ENCODE peak calls at places on chromosomes 2 and 18, in six cellular contexts. One of them, this sample, is unnamed.
A peak's percentile ranks its signal among the peaks of the same experiment; 100 is the strongest.

GRCh38 chr2:64202206-64202864 is 58.1 kb upstream of the PELI1 start:
- DNase-seq in neural crest cell: no peak
- DNase-seq in GM10248: no peak
- DNase-seq in prostate gland: peak; percentile 39
- DNase-seq in body of pancreas: no peak
- DNase-seq in omental fat pad: no peak
- DNase-seq in this sample: no peak

GRCh38 chr2:54639609-54640008 is 83.9 kb upstream of the EML6 start:
- DNase-seq in body of pancreas: no peak
- DNase-seq in GM10248: no peak
- DNase-seq in omental fat pad: no peak
- DNase-seq in neural crest cell: no peak
- DNase-seq in prostate gland: no peak
- DNase-seq in this sample: no peak

GRCh38 chr2:29130295-29130694 is 15.1 kb downstream of the CLIP4 start:
- DNase-seq in body of pancreas: peak; percentile 22
- DNase-seq in neural crest cell: no peak
- DNase-seq in GM10248: peak; percentile 27
- DNase-seq in prostate gland: no peak
- DNase-seq in omental fat pad: no peak
- DNase-seq in this sample: no peak

GRCh38 chr2:109059474-109060165 is 69.4 kb upstream of the SH3RF3 start:
- DNase-seq in omental fat pad: no peak
- DNase-seq in body of pancreas: no peak
- DNase-seq in prostate gland: no peak
- DNase-seq in GM10248: no peak
- DNase-seq in neural crest cell: no peak
- DNase-seq in this sample: no peak

GRCh38 chr2:241008711-241009121 is 10.3 kb downstream of the SNED1 start:
- DNase-seq in neural crest cell: no peak
- DNase-seq in GM10248: no peak
- DNase-seq in prostate gland: peak; percentile 3
- DNase-seq in omental fat pad: no peak
- DNase-seq in body of pancreas: no peak
- DNase-seq in this sample: no peak

GRCh38 chr2:221571108-221571390 is 1.1 kb downstream of the EPHA4 start:
- DNase-seq in prostate gland: no peak
- DNase-seq in omental fat pad: no peak
- DNase-seq in body of pancreas: no peak
- DNase-seq in GM10248: no peak
- DNase-seq in neural crest cell: no peak
- DNase-seq in this sample: peak; percentile 21

GRCh38 chr2:85151026-85151425 is 17.8 kb downstream of the TCF7L1 start:
- DNase-seq in body of pancreas: no peak
- DNase-seq in neural crest cell: no peak
- DNase-seq in GM10248: no peak
- DNase-seq in prostate gland: no peak
- DNase-seq in omental fat pad: no peak
- DNase-seq in this sample: no peak

GRCh38 chr18:76822510-76823165 is at the start of gene ZNF236:
- DNase-seq in omental fat pad: no peak
- DNase-seq in neural crest cell: peak; percentile 56
- DNase-seq in GM10248: peak; percentile 84
- DNase-seq in prostate gland: peak; percentile 58
- DNase-seq in body of pancreas: peak; percentile 78
- DNase-seq in this sample: peak; percentile 81

GRCh38 chr2:176187306-176188217 is 906 bp upstream of the HOXD1 start:
- DNase-seq in body of pancreas: no peak
- DNase-seq in omental fat pad: no peak
- DNase-seq in GM10248: no peak
- DNase-seq in prostate gland: no peak
- DNase-seq in neural crest cell: no peak
- DNase-seq in this sample: peak; percentile 55

GRCh38 chr2:41698787-41699422 is 348.9 kb upstream of the PKDCC start:
- DNase-seq in prostate gland: peak; percentile 16
- DNase-seq in GM10248: peak; percentile 43
- DNase-seq in omental fat pad: no peak
- DNase-seq in body of pancreas: peak; percentile 25
- DNase-seq in neural crest cell: peak; percentile 48
- DNase-seq in this sample: peak; percentile 72

DNA sequence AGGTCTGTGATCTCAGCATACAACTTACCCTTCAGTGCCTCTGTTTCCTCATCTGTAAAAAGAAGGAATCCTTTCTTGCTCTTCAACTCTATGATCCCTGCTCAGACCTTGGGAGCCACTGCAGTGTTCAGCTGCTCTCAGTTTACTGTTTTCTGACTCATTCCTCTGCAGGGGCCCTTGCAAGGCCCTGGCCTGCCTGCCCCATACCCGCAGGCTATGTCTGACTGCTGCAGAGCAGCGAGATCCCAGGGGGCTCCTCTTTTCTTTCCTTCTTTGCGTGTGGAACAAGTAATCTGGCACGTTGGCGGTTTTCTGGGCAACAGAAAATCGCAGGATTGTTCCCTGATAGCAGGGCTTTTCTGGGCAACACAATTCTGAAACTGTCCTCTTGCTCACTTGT is 376.0 kb downstream of the DCC start:
- DNase-seq in prostate gland: no peak
- DNase-seq in body of pancreas: no peak
- DNase-seq in GM10248: no peak
- DNase-seq in omental fat pad: no peak
- DNase-seq in neural crest cell: no peak
- DNase-seq in this sample: no peak
- TF ChIP-seq CTCF in prostate gland: no peak
- TF ChIP-seq CTCF in body of pancreas: no peak
- TF ChIP-seq CTCF in GM10248: no peak
- TF ChIP-seq CTCF in omental fat pad: no peak
- TF ChIP-seq CTCF in neural crest cell: no peak
- TF ChIP-seq CTCF in this sample: no peak

GRCh38 chr2:74414913-74415761 is 6.3 kb downstream of the C2orf81 start:
- DNase-seq in neural crest cell: no peak
- DNase-seq in GM10248: peak; percentile 51
- DNase-seq in omental fat pad: no peak
- DNase-seq in body of pancreas: peak; percentile 38
- DNase-seq in prostate gland: peak; percentile 29
- DNase-seq in this sample: no peak
- TF ChIP-seq CTCF in neural crest cell: no peak
- TF ChIP-seq CTCF in GM10248: peak; percentile 23
- TF ChIP-seq CTCF in omental fat pad: no peak
- TF ChIP-seq CTCF in body of pancreas: peak; percentile 58
- TF ChIP-seq CTCF in prostate gland: no peak
- TF ChIP-seq CTCF in this sample: no peak

GRCh38 chr18:54416459-54416858 is 58.8 kb downstream of the C18orf54 start:
- DNase-seq in prostate gland: no peak
- DNase-seq in omental fat pad: no peak
- DNase-seq in neural crest cell: no peak
- DNase-seq in GM10248: no peak
- DNase-seq in body of pancreas: no peak
- DNase-seq in this sample: no peak
- TF ChIP-seq CTCF in prostate gland: no peak
- TF ChIP-seq CTCF in omental fat pad: no peak
- TF ChIP-seq CTCF in neural crest cell: no peak
- TF ChIP-seq CTCF in GM10248: no peak
- TF ChIP-seq CTCF in body of pancreas: no peak
- TF ChIP-seq CTCF in this sample: no peak

GRCh38 chr2:138922973-138923563 is 142.9 kb upstream of the NXPH2 start:
- DNase-seq in omental fat pad: no peak
- DNase-seq in body of pancreas: no peak
- DNase-seq in prostate gland: no peak
- DNase-seq in GM10248: no peak
- DNase-seq in neural crest cell: no peak
- DNase-seq in this sample: no peak
- TF ChIP-seq CTCF in omental fat pad: no peak
- TF ChIP-seq CTCF in body of pancreas: peak; percentile 25
- TF ChIP-seq CTCF in prostate gland: no peak
- TF ChIP-seq CTCF in GM10248: peak; percentile 32
- TF ChIP-seq CTCF in neural crest cell: peak; percentile 83
- TF ChIP-seq CTCF in this sample: peak; percentile 59

GRCh38 chr2:31066594-31066993 is 71.6 kb downstream of the GALNT14 start:
- DNase-seq in prostate gland: no peak
- DNase-seq in omental fat pad: no peak
- DNase-seq in neural crest cell: no peak
- DNase-seq in GM10248: no peak
- DNase-seq in body of pancreas: no peak
- DNase-seq in this sample: no peak

GRCh38 chr2:31071741-31072140 is 66.5 kb downstream of the GALNT14 start:
- DNase-seq in neural crest cell: no peak
- DNase-seq in prostate gland: no peak
- DNase-seq in omental fat pad: no peak
- DNase-seq in GM10248: no peak
- DNase-seq in body of pancreas: no peak
- DNase-seq in this sample: no peak

GRCh38 chr2:31067259-31067658 is 71.0 kb downstream of the GALNT14 start:
- DNase-seq in prostate gland: no peak
- DNase-seq in omental fat pad: no peak
- DNase-seq in neural crest cell: no peak
- DNase-seq in body of pancreas: no peak
- DNase-seq in GM10248: no peak
- DNase-seq in this sample: no peak

GRCh38 chr2:31069926-31070325 is 68.3 kb downstream of the GALNT14 start:
- DNase-seq in body of pancreas: no peak
- DNase-seq in omental fat pad: no peak
- DNase-seq in prostate gland: no peak
- DNase-seq in GM10248: no peak
- DNase-seq in neural crest cell: no peak
- DNase-seq in this sample: no peak

DNA sequence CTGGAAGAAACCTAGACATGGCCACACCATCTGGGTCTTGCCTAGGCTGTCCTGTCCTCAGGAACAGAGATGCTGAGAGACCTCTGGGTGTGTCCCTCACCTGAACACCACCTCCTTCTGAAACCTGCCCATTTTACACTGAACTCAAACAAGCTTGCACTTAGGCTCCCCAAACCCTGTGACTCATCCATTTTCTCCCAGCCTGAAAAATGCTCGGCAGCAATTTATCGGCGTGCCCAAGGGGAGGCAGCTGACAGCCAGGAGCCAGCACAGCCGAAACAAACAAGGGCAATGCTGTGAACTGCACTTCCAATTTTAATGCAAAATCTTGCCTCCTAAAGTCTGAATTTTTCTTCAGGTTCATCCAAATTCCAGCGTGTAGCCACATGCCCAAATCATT is 67.9 kb downstream of the GALNT14 start:
- DNase-seq in body of pancreas: no peak
- DNase-seq in neural crest cell: no peak
- DNase-seq in prostate gland: no peak
- DNase-seq in GM10248: no peak
- DNase-seq in omental fat pad: no peak
- DNase-seq in this sample: no peak
- TF ChIP-seq CTCF in body of pancreas: no peak
- TF ChIP-seq CTCF in neural crest cell: no peak
- TF ChIP-seq CTCF in prostate gland: no peak
- TF ChIP-seq CTCF in GM10248: no peak
- TF ChIP-seq CTCF in omental fat pad: no peak
- TF ChIP-seq CTCF in this sample: no peak

GRCh38 chr18:80203243-80203642 is 44.1 kb downstream of the PARD6G start:
- DNase-seq in GM10248: no peak
- DNase-seq in body of pancreas: no peak
- DNase-seq in neural crest cell: no peak
- DNase-seq in prostate gland: no peak
- DNase-seq in omental fat pad: no peak
- DNase-seq in this sample: no peak
- TF ChIP-seq CTCF in GM10248: no peak
- TF ChIP-seq CTCF in body of pancreas: no peak
- TF ChIP-seq CTCF in neural crest cell: no peak
- TF ChIP-seq CTCF in prostate gland: no peak
- TF ChIP-seq CTCF in omental fat pad: no peak
- TF ChIP-seq CTCF in this sample: no peak